ENCODE peak calls at places on chromosomes 6 and 20, in four cellular contexts. Q is SHP77 treated with DMSO at 0.1 percent for 48 hours, J is A172, K is AG09319. A is an unnamed sample.

GRCh38 chr6:31621991-31622390 is 1.5 kb downstream of the PRRC2A start:
- DNase-seq in K (no peak), Q (no peak), J (no peak), A (no peak)

GRCh38 chr6:63649847-63650265 is 14.3 kb downstream of the PHF3 start:
- DNase-seq in K (no peak), J (no peak), Q (no peak), A (no peak)

GRCh38 chr6:44012078-44012493 is 115.2 kb downstream of the MRPL14 start:
- DNase-seq in Q (no peak), J (peak), K (peak), A (peak)

GRCh38 chr6:170367241-170367640 is 60.7 kb downstream of the FAM120B start:
- DNase-seq in J (no peak), K (no peak), Q (no peak), A (no peak)

GRCh38 chr6:112603726-112604125 is 256.6 kb downstream of the RFPL4B start:
- DNase-seq in Q (no peak), K (no peak), J (no peak), A (no peak)

GRCh38 chr20:2101057-2101934 is at the start of gene STK35:
- DNase-seq in K (no peak), J (peak), Q (peak), A (peak)

GRCh38 chr6:139109558-139109957 is 25.3 kb upstream of the HECA start:
- DNase-seq in J (no peak), K (no peak), Q (no peak), A (no peak)

GRCh38 chr6:39189915-39190544 is 39.2 kb downstream of the KCNK5 start:
- DNase-seq in J (no peak), K (no peak), Q (no peak), A (no peak)

GRCh38 chr6:36688534-36689075 is 9.0 kb upstream of the RAB44 start:
- DNase-seq in J (no peak), Q (no peak), K (no peak), A (no peak)